ENCODE peak calls at places on chromosomes 5 and 9, in six cellular contexts. Q is transverse colon, G is tibial nerve, P is sigmoid colon, T is A549, A is ovary. M is an unnamed sample.

GRCh38 chr5:81235287-81236072 is 2.4 kb downstream of the CKMT2 start:
- DNase-seq in Q (no peak), G (peak; percentile 39), P (no peak), T (no peak), A (peak; percentile 71), M (no peak)

GRCh38 chr5:150989695-150990094 is 30.7 kb upstream of the GPX3 start:
- DNase-seq in Q (no peak), G (no peak), P (no peak), T (no peak), A (no peak), M (no peak)

GRCh38 chr5:71573611-71574010 is 13.5 kb upstream of the MCCC2 start:
- DNase-seq in Q (no peak), G (no peak), P (no peak), T (no peak), A (no peak), M (no peak)

GRCh38 chr9:22244141-22245011 is 202.2 kb upstream of the DMRTA1 start:
- DNase-seq in Q (peak; percentile 37), G (peak; percentile 15), P (no peak), T (peak; percentile 71), A (peak; percentile 29), M (no peak)

GRCh38 chr5:138663009-138663408 is 87.8 kb upstream of the HSPA9 start:
- DNase-seq in Q (no peak), G (no peak), P (no peak), T (no peak), A (no peak), M (no peak)

GRCh38 chr5:80725446-80725845 is 70.7 kb upstream of the DHFR start:
- DNase-seq in Q (no peak), G (no peak), P (no peak), T (no peak), A (no peak), M (no peak)

GRCh38 chr9:116267021-116267420 is 113.4 kb downstream of the PAPPA start:
- DNase-seq in Q (no peak), G (no peak), P (no peak), T (no peak), A (no peak), M (no peak)

GRCh38 chr9:94083384-94083783 is 880 bp upstream of the PTPDC1 start:
- DNase-seq in Q (no peak), G (no peak), P (no peak), T (no peak), A (peak; percentile 40), M (no peak)

GRCh38 chr5:32223972-32224608 is 50.0 kb upstream of the GOLPH3 start:
- DNase-seq in Q (no peak), G (no peak), P (no peak), T (peak; percentile 85), A (no peak), M (no peak)

GRCh38 chr5:10563940-10564837 is at the start of gene ANKRD33B:
- DNase-seq in Q (peak; percentile 63), G (no peak), P (peak; percentile 74), T (peak; percentile 77), A (peak; percentile 54), M (no peak)

GRCh38 chr9:137707361-137707760 is 88.6 kb downstream of the EHMT1 start:
- DNase-seq in Q (no peak), G (no peak), P (no peak), T (no peak), A (peak; percentile 24), M (no peak)

GRCh38 chr5:41176952-41177351 is 36.4 kb downstream of the C6 start:
- DNase-seq in Q (no peak), G (no peak), P (no peak), T (no peak), A (no peak), M (no peak)

GRCh38 chr5:142637871-142638270 is 48.0 kb downstream of the FGF1 start:
- DNase-seq in Q (no peak), G (no peak), P (no peak), T (no peak), A (no peak), M (no peak)

GRCh38 chr9:137875354-137875753 is 2.2 kb upstream of the CACNA1B start:
- DNase-seq in Q (no peak), G (no peak), P (no peak), T (no peak), A (no peak), M (peak; percentile 74)

GRCh38 chr5:176415240-176416122 is 858 bp downstream of the CLTB start:
- DNase-seq in Q (peak; percentile 45), G (no peak), P (peak; percentile 81), T (peak; percentile 53), A (peak; percentile 63), M (no peak)

GRCh38 chr5:122403965-122404364 is 91.9 kb downstream of the SNCAIP start:
- DNase-seq in Q (no peak), G (no peak), P (no peak), T (no peak), A (no peak), M (no peak)

GRCh38 chr9:132241840-132242620 is 80.2 kb downstream of the NTNG2 start:
- DNase-seq in Q (peak; percentile 52), G (no peak), P (no peak), T (no peak), A (peak; percentile 64), M (no peak)

GRCh38 chr9:135718616-135719015 is 16.6 kb downstream of the KCNT1 start:
- DNase-seq in Q (no peak), G (no peak), P (no peak), T (peak; percentile 45), A (peak; percentile 71), M (no peak)

GRCh38 chr5:2011481-2012411 is 129.0 kb upstream of the IRX4 start:
- DNase-seq in Q (no peak), G (no peak), P (no peak), T (no peak), A (no peak), M (peak; percentile 55)

GRCh38 chr5:115387816-115388215 is 91.4 kb upstream of the CCDC112 start:
- DNase-seq in Q (no peak), G (no peak), P (no peak), T (no peak), A (no peak), M (no peak)

GRCh38 chr5:31225118-31225517 is 31.6 kb downstream of the CDH6 start:
- DNase-seq in Q (no peak), G (no peak), P (no peak), T (no peak), A (no peak), M (no peak)

GRCh38 chr9:105241356-105242043 is 3.0 kb upstream of the SLC44A1 start:
- DNase-seq in Q (no peak), G (no peak), P (no peak), T (no peak), A (no peak), M (no peak)
- H3K27ac ChIP-seq in Q (no peak overlapping the region), G (no peak overlapping the region), P (no peak overlapping the region), T (no peak overlapping the region), A (no peak overlapping the region), M (no peak overlapping the region)

DNA sequence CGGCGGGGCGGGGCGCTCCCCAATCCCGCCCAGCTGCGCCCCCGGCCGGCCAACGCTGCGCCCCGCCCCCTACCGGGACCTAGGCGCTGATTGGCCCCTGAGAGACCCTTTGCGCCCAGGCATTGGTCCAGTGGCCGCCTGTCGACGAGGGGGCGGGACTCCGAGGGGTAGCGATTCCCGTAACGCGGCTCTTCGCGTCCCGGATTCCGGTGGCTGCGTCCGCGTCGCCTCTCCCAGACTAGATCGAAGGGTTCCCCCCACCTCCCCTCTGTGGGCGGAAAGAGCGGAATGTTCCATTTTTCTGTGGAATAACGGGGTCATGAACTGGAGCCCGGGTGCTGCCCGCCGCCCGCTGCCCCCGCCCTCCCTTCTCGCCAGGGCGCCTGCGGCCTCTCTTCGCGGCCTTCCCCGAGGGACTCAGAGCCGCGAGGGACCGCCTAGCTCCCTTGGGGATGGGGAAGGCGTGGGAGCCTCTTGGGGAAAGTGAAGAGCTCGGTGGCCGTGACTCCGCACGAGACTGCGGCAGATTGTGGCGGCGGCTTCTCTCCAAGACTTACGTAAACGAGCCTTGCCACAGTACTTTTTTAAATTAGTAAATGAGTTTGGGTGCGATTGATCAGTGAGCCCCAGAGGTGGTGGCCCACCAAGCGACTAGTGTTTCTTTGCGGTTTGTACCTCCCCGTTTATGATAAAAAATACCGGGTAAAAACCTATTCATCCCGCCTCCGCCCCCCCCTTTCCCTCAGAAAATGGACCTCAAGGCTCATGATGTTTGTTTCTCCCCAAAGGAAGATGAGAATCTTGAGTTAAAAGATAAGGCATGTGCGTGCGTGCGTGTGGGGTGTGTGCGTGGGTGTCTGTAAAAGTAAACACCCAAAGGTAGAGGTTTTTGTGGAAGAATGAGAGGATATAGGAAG is 493 bp upstream of the IL6ST start:
- DNase-seq in Q (peak; percentile 98), G (peak; percentile 96), P (peak; percentile 99), T (peak; percentile 97), A (peak; percentile 98), M (peak; percentile 100)
- TF ChIP-seq POLR2A in Q (peak; percentile 83), G (peak; percentile 8), P (peak; percentile 85), T (peak; percentile 50), A (peak; percentile 91), M (peak; percentile 71)

DNA sequence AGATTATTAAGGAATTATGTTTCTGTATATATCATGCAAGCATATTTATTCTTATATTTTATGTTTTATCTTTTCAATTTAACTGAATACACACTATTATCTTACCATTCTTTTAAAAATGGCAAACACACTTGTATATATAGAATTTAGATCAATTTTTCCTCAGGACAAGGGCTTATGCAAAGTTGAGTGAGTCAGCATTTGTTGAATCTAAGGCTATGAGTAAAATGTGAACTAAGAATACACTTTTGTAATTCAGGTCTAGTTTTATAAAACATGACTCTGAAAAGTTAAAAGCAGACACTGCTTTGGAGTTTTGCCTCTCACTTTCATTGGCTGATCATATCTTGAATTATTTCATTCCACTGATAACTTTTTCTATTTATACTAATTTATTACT is 127.8 kb downstream of the FOCAD start:
- DNase-seq in Q (no peak), G (no peak), P (no peak), T (peak; percentile 10), A (no peak), M (no peak)
- TF ChIP-seq EP300 in Q (no peak), G (no peak), P (no peak), T (no peak), A (no peak), M (no peak)

DNA sequence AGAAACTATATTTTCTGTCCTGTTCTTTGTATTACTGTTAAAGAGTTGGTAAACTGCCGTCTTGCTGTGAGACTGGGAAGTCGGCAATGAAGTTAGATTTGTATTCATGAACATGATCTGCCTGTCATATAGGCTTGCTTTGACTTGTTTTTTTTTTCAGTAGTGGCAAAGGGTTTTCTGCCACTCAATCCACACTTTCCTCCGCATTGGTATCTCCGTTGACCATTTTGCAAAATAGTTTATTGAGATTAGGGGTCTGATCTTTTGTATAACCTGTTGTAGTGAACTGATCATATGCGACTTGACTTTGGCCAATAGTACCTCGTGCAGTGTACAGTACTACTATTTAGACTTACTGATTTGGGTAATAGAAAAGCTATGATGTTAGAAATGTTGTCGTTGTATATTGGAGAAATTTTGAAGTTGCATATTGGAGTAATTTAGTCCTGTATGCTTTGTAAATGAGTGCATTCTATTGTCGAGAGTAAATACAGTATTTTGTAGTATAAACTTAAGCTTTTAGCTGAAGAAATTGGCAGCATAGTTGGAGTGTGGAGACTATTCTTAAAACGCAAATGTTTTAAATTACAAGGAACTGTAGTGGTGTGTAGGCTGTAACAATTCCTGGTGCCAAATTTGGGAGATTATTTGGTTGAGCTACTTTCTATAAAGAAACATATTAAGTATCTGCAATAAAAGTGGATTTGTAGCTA is 1.8 kb downstream of the DENND4C start:
- DNase-seq in Q (no peak), G (no peak), P (no peak), T (no peak), A (no peak), M (no peak)
- H3K27ac ChIP-seq in Q (peak overlapping the region; percentile 90), G (peak overlapping the region; percentile 40), P (peak overlapping the region; percentile 98), T (peak overlapping the region; percentile 93), A (no peak overlapping the region), M (peak overlapping the region; percentile 98)